ENCODE peak calls at places on chromosomes 2 and 18, in seven cellular contexts. Y is WERI-Rb-1, Z is non-pigmented ciliary epithelial cell, F is GM10248, O is K562, L is dorsolateral prefrontal cortex, Q is DMS153. J is an unnamed sample.

GRCh38 chr2:212177724-212178123 is 360.9 kb downstream of the ERBB4 start:
- DNase-seq in Y (no peak), Z (no peak), F (no peak), O (no peak), L (no peak), Q (no peak), J (no peak)

GRCh38 chr2:150466770-150467640 is 20.5 kb downstream of the RND3 start:
- DNase-seq in Y (no peak), Z (no peak), F (no peak), O (no peak), L (no peak), Q (no peak), J (no peak)

GRCh38 chr2:239075918-239076727 is 228.2 kb downstream of the TWIST2 start:
- DNase-seq in Y (no peak), Z (no peak), F (no peak), O (no peak), L (no peak), Q (peak), J (no peak)

GRCh38 chr2:29706171-29706690 is 215.2 kb downstream of the ALK start:
- DNase-seq in Y (peak), Z (no peak), F (no peak), O (no peak), L (no peak), Q (no peak), J (no peak)

GRCh38 chr2:156896294-156896693 is 361.2 kb upstream of the GALNT5 start:
- DNase-seq in Y (no peak), Z (no peak), F (peak), O (no peak), L (no peak), Q (no peak), J (no peak)

GRCh38 chr18:55013685-55014084 is 54.4 kb upstream of the CCDC68 start:
- DNase-seq in Y (no peak), Z (no peak), F (no peak), O (no peak), L (no peak), Q (no peak), J (no peak)

GRCh38 chr2:70484086-70484485 is 69.5 kb downstream of the TGFA start:
- DNase-seq in Y (no peak), Z (no peak), F (no peak), O (no peak), L (no peak), Q (no peak), J (peak)

GRCh38 chr2:218019411-218020060 is 16.7 kb upstream of the TNS1 start:
- DNase-seq in Y (no peak), Z (no peak), F (no peak), O (no peak), L (no peak), Q (no peak), J (no peak)

GRCh38 chr2:152084076-152084475 is 14.8 kb downstream of the CACNB4 start:
- DNase-seq in Y (no peak), Z (no peak), F (no peak), O (no peak), L (no peak), Q (no peak), J (no peak)

J was measured in trophoblast cell.